ENCODE peak calls at places on chromosomes 1 and 21, in four cellular contexts. E, U, Q and X are unnamed samples.

GRCh38 chr1:30191154-30191702 is 532.2 kb downstream of the MATN1 start:
- DNase-seq in Q (peak; percentile 20), E (no peak), U (no peak), X (peak; percentile 39)

GRCh38 chr1:236284291-236284711 is 2.5 kb upstream of the ERO1B start:
- DNase-seq in U (no peak), Q (no peak), E (no peak), X (no peak)

GRCh38 chr21:42390193-42390592 is 5.7 kb downstream of the TMPRSS3 start:
- DNase-seq in Q (no peak), E (no peak), U (no peak), X (no peak)

GRCh38 chr1:160097196-160097910 is 1.1 kb downstream of the IGSF8 start:
- DNase-seq in E (no peak), U (no peak), Q (no peak), X (no peak)

GRCh38 chr1:160779662-160780397 is 16.1 kb upstream of the LY9 start:
- DNase-seq in E (no peak), U (no peak), Q (no peak), X (no peak)

GRCh38 chr1:226881515-226882185 is 11.2 kb downstream of the PSEN2 start:
- DNase-seq in U (no peak), E (no peak), Q (no peak), X (no peak)

GRCh38 chr1:159208460-159208825 is 3.8 kb downstream of the ACKR1 start:
- DNase-seq in E (no peak), Q (no peak), U (no peak), X (no peak)

GRCh38 chr1:54163051-54163450 is 10.3 kb upstream of the CDCP2 start:
- DNase-seq in E (no peak), U (no peak), Q (no peak), X (no peak)

GRCh38 chr1:110626890-110627289 is 20.7 kb upstream of the KCNA2 start:
- DNase-seq in U (no peak), Q (no peak), E (no peak), X (no peak)

GRCh38 chr1:33586111-33586510 is 113.7 kb downstream of the ZSCAN20 start:
- DNase-seq in U (no peak), E (no peak), Q (peak; percentile 11), X (no peak)

GRCh38 chr1:17232759-17233661 is 15.9 kb upstream of the PADI3 start:
- DNase-seq in U (no peak), E (no peak), Q (peak; percentile 91), X (no peak)

GRCh38 chr1:60903591-60903990 is 178.8 kb upstream of the NFIA start:
- DNase-seq in E (no peak), Q (no peak), U (no peak), X (no peak)

GRCh38 chr1:157978547-157979403 is 14.7 kb upstream of the KIRREL1 start:
- DNase-seq in U (no peak), Q (no peak), E (no peak), X (no peak)

GRCh38 chr1:177228721-177229088 is 57.9 kb downstream of the BRINP2 start:
- DNase-seq in Q (peak; percentile 50), E (no peak), U (no peak), X (no peak)